ENCODE peak calls at places on chromosomes 13 and 19, in eight cellular contexts. B is colonic mucosa, J is brain microvascular endothelial cell, A is NT2/D1, K is bronchial epithelial cell, Q is mesendoderm, U is uterus, Z is neural progenitor cell. R is an unnamed sample.
A peak's percentile ranks its signal among the peaks of the same experiment; 100 is the strongest.

GRCh38 chr19:11736696-11737095 is 2.0 kb downstream of the ZNF823 start:
- DNase-seq in J (peak; percentile 51), B (peak; percentile 31), U (no peak), Q (peak; percentile 33), Z (no peak), K (peak; percentile 18), A (no peak), R (no peak)

GRCh38 chr19:8490395-8490760 is 12.1 kb downstream of the PRAM1 start:
- DNase-seq in B (no peak), A (no peak), K (no peak), Z (no peak), U (no peak), Q (no peak), J (no peak), R (no peak)

GRCh38 chr19:33231511-33231910 is 5.9 kb upstream of the SLC7A10 start:
- DNase-seq in K (no peak), Q (no peak), Z (no peak), J (no peak), A (no peak), U (no peak), B (no peak), R (no peak)

GRCh38 chr13:27959976-27960361 is 9.1 kb downstream of the CDX2 start:
- DNase-seq in K (no peak), A (no peak), B (no peak), J (no peak), Q (no peak), U (no peak), Z (no peak), R (no peak)

GRCh38 chr13:94112227-94112626 is 367.3 kb downstream of the DCT start:
- DNase-seq in U (no peak), K (peak; percentile 47), B (no peak), A (no peak), Q (peak; percentile 52), J (peak; percentile 88), Z (no peak), R (no peak)

GRCh38 chr13:44218501-44219240 is 155.0 kb upstream of the SERP2 start:
- DNase-seq in U (peak; percentile 59), K (peak; percentile 94), J (peak; percentile 42), A (no peak), Z (no peak), B (peak; percentile 60), Q (no peak), R (no peak)

GRCh38 chr19:38878575-38879399 is 712 bp upstream of the RINL start:
- DNase-seq in B (no peak), U (no peak), Z (no peak), J (no peak), Q (no peak), A (no peak), K (no peak), R (no peak)

GRCh38 chr13:21176982-21177284 is 475 bp downstream of the MRPL57 start:
- DNase-seq in U (no peak), J (no peak), Q (no peak), B (no peak), Z (no peak), A (no peak), K (no peak), R (no peak)

GRCh38 chr19:41607668-41608067 is 19.2 kb downstream of the CEACAM4 start:
- DNase-seq in Q (no peak), B (no peak), U (no peak), Z (no peak), J (no peak), K (no peak), A (no peak), R (no peak)

GRCh38 chr13:35810286-35810685 is 320.9 kb downstream of the DCLK1 start:
- DNase-seq in Z (no peak), B (no peak), A (no peak), K (no peak), U (no peak), J (no peak), Q (no peak), R (no peak)

GRCh38 chr19:15935167-15935702 is 906 bp upstream of the CYP4F11 start:
- DNase-seq in A (no peak), U (no peak), Q (no peak), K (no peak), Z (no peak), J (no peak), B (no peak), R (no peak)

GRCh38 chr13:45786293-45786920 is 65.1 kb downstream of the SIAH3 start:
- DNase-seq in A (no peak), U (no peak), J (no peak), Z (no peak), K (no peak), B (no peak), Q (no peak), R (no peak)

GRCh38 chr19:46603195-46603637 is 2.1 kb downstream of the CALM3 start:
- DNase-seq in J (no peak), K (no peak), B (peak; percentile 85), Z (no peak), A (no peak), U (no peak), Q (peak; percentile 38), R (no peak)

GRCh38 chr13:107276936-107277335 is 709.0 kb upstream of the ARGLU1 start:
- DNase-seq in A (no peak), Q (no peak), Z (no peak), K (no peak), U (no peak), J (no peak), B (no peak), R (no peak)

GRCh38 chr13:51026016-51026415 is 85.1 kb downstream of the C13orf42 start:
- DNase-seq in U (no peak), B (peak; percentile 9), J (no peak), A (no peak), Z (no peak), K (no peak), Q (no peak), R (no peak)

DNA sequence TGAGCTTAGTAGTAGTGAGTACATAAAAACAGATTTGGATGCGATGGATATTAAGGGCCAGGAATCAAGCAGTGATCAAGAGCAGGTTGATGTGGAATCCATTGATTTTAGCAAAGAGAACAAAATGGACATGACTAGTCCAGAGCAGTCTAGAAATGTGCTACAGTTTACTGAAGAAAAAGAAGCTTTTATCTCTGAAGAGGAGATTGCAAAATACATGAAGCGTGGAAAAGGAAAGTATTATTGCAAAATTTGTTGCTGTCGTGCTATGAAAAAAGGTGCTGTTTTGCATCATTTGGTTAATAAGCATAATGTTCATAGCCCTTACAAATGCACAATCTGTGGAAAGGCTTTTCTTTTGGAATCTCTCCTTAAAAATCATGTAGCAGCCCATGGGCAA is 11.4 kb downstream of the CHAMP1 start:
- DNase-seq in Z (no peak), A (no peak), K (no peak), Q (no peak), U (no peak), B (no peak), J (no peak), R (no peak)
- H3K36me3 ChIP-seq in Z (peaks cover 40% of the 10 kb centered on the region), A (peaks cover 75% of the 10 kb centered on the region), K (peaks cover 6% of the 10 kb centered on the region), Q (peaks cover 10% of the 10 kb centered on the region), U (no peaks in the 10 kb centered on the region), B (peaks cover 6% of the 10 kb centered on the region), J (peaks cover 44% of the 10 kb centered on the region), R (peaks cover 15% of the 10 kb centered on the region)

DNA sequence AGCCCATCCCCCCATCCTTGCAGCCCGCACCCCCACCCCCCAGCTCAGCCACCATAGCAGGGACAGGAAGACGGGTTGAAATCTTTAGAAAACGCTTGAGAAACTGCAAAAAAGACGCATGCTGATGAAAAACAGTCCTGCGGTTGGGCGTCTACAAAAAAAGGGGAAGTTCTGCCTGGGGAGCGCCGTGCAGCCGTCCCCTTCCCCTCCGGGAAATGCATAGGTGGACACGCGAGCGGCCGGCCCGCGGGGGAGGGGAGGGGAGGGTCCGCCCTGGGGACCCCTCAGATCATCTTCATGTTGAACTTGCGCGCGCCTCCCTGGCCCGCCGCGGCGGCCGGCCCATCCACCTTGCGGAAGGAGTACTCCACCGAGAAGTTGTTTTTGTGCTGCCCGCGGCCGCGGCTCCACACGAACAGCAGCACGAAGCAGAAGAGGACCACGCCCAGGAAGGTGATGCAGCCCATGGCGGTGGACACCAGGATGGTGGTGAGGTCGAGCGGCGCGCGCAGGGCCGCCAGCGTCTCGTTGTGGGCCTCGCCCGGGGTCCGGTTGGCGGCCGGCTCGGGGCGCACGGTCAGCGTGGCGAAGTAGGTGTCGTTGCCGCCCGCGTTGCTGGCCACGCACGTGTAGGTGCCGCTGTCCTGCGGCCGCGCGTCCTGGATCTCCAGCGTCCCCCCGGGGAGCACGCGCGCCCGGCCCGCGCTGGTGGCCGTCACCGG is 7.9 kb upstream of the PEAK3 start:
- DNase-seq in Q (no peak), K (no peak), J (no peak), U (no peak), Z (peak; percentile 53), B (peak; percentile 25), A (no peak), R (no peak)
- H3K4me3 ChIP-seq in Q (no peak overlapping the region), K (no peak overlapping the region), J (no peak overlapping the region), U (no peak overlapping the region), Z (peak overlapping the region; percentile 34), B (peak overlapping the region; percentile 25), A (peak overlapping the region; percentile 40), R (peak overlapping the region; percentile 2)

DNA sequence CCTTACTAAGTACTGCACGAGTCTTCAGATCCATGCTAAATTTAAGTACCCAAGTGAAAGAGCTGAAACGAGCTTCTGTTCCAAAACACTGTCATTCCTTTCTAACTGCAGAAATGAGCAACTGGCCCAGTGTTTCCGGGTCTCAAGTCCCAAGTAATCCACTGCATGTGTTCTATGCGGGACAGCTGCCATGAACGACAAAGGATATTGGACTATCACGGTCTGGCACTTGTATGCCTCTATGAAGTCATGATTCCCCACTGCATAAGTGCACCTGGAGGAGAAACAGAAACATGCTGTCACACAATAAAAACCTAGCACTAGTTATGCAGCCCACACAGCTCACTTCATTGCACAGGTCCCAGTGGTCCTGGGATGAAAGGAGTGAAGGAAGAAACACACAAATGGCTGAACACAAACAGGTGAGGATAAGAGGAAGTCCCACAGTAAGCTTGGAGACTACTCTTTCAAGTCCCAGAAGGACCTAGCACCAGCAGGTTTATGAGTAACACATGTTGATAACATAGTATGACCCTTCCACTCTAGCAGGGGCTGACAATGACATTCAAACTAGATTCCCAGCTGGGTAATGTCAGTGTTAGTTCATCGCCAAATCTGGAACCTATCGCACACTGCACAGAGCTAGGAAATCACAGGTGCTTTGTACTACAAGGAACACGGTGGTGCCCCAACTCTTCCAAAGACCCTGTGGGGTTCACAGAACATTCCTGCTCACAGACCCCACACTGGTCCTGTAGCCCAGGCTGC is 11.3 kb downstream of the PCID2 start:
- DNase-seq in Q (no peak), J (no peak), A (no peak), Z (no peak), U (no peak), K (no peak), B (no peak), R (no peak)
- H3K36me3 ChIP-seq in Q (peaks cover 9% of the 10 kb centered on the region), J (peaks cover 53% of the 10 kb centered on the region), A (peaks cover 77% of the 10 kb centered on the region), Z (peaks cover 11% of the 10 kb centered on the region), U (no peaks in the 10 kb centered on the region), K (peaks cover 10% of the 10 kb centered on the region), B (peaks cover 13% of the 10 kb centered on the region), R (peaks cover 20% of the 10 kb centered on the region)

DNA sequence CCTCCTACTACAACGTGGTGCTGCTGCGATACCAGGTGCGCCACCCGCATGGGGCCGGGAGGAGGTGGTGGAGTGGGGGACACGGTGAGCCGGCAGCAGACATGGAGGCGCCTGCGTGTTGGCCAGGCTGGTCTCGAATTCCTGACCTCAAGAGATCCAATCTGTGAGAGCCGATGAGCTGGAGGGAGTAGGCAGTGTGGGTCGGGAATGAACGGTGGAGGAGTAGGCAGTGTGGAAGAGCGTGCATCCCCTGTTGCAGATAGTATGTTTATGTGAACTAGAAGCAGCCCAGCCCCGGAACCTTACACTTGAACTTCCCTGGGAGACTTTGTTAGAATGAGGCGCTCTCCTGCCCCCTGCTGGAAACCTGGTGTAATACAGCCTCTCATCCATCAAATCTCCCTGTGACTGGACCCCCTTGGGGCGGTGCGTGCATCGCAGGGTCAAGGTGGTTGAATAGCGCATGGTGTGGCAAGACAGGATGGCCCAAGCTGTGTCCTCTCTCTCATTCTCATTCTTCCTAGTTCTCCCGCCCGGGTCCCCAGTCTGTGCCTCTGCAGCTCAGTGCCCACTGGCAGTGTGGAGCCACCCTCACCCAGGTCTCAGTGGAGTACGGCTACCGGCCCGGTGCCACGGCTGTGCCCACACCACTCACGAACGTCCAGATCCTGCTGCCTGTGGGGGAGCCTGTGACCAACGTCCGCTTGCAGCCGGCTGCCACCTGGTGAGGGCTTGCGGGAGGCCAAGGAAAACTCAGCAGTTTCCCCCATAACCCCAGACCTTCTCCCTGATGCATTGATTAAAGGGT is 10.5 kb upstream of the B3GNT3 start:
- DNase-seq in U (peak; percentile 33), Q (peak; percentile 85), Z (peak; percentile 59), J (peak; percentile 55), K (peak; percentile 37), A (peak; percentile 81), B (peak; percentile 80), R (no peak)
- H3K4me3 ChIP-seq in U (no peak overlapping the region), Q (no peak overlapping the region), Z (no peak overlapping the region), J (no peak overlapping the region), K (no peak overlapping the region), A (no peak overlapping the region), B (no peak overlapping the region), R (no peak overlapping the region)

R was measured in iPS DF 6.9.